ENCODE peak calls at places on chromosomes 2 and 18, in seven cellular contexts. One of them, this sample, is unnamed. For H3K4me1, the result is how much of the 10 kb centered on the place peaks cover.

GRCh38 chr18:39586696-39587095 is 2021.1 kb upstream of the CELF4 start:
- DNase-seq in kidney: no peak
- DNase-seq in left lung: no peak
- DNase-seq in tibial nerve: no peak
- DNase-seq in mucosa of descending colon: no peak
- DNase-seq in pancreas: no peak
- DNase-seq in HCT116: no peak
- DNase-seq in this sample: no peak

GRCh38 chr2:144666032-144666431 is 146.1 kb upstream of the ZEB2 start:
- DNase-seq in left lung: no peak
- DNase-seq in tibial nerve: no peak
- DNase-seq in kidney: no peak
- DNase-seq in mucosa of descending colon: no peak
- DNase-seq in HCT116: no peak
- DNase-seq in pancreas: no peak
- DNase-seq in this sample: no peak

GRCh38 chr2:158723311-158723838 is 71.7 kb upstream of the DAPL1 start:
- DNase-seq in tibial nerve: no peak
- DNase-seq in mucosa of descending colon: no peak
- DNase-seq in pancreas: no peak
- DNase-seq in HCT116: no peak
- DNase-seq in kidney: no peak
- DNase-seq in left lung: no peak
- DNase-seq in this sample: no peak

GRCh38 chr2:95021015-95021399 is 4.5 kb upstream of the MAL start:
- DNase-seq in tibial nerve: no peak
- DNase-seq in HCT116: no peak
- DNase-seq in kidney: no peak
- DNase-seq in left lung: no peak
- DNase-seq in mucosa of descending colon: peak
- DNase-seq in pancreas: no peak
- DNase-seq in this sample: no peak

GRCh38 chr18:78871631-78872030 is 108.0 kb upstream of the SALL3 start:
- DNase-seq in mucosa of descending colon: no peak
- DNase-seq in pancreas: no peak
- DNase-seq in kidney: no peak
- DNase-seq in left lung: no peak
- DNase-seq in HCT116: no peak
- DNase-seq in tibial nerve: peak
- DNase-seq in this sample: no peak

GRCh38 chr2:45862843-45863242 is 211.4 kb downstream of the PRKCE start:
- DNase-seq in left lung: no peak
- DNase-seq in tibial nerve: no peak
- DNase-seq in mucosa of descending colon: no peak
- DNase-seq in pancreas: no peak
- DNase-seq in kidney: no peak
- DNase-seq in HCT116: no peak
- DNase-seq in this sample: no peak

GRCh38 chr2:161273038-161273760 is 35.0 kb upstream of the PSMD14 start:
- DNase-seq in mucosa of descending colon: no peak
- DNase-seq in kidney: no peak
- DNase-seq in tibial nerve: peak
- DNase-seq in pancreas: no peak
- DNase-seq in HCT116: peak
- DNase-seq in left lung: no peak
- DNase-seq in this sample: no peak

GRCh38 chr2:75790121-75790520 is 79.4 kb upstream of the GCFC2 start:
- DNase-seq in kidney: no peak
- DNase-seq in left lung: no peak
- DNase-seq in tibial nerve: no peak
- DNase-seq in HCT116: no peak
- DNase-seq in pancreas: no peak
- DNase-seq in mucosa of descending colon: no peak
- DNase-seq in this sample: no peak

GRCh38 chr2:174673876-174674275 is 76.3 kb upstream of the WIPF1 start:
- DNase-seq in kidney: no peak
- DNase-seq in pancreas: no peak
- DNase-seq in left lung: no peak
- DNase-seq in HCT116: no peak
- DNase-seq in tibial nerve: no peak
- DNase-seq in mucosa of descending colon: no peak
- DNase-seq in this sample: no peak

GRCh38 chr2:239720411-239721365 is 304.5 kb downstream of the NDUFA10 start:
- DNase-seq in kidney: no peak
- DNase-seq in pancreas: no peak
- DNase-seq in mucosa of descending colon: peak
- DNase-seq in tibial nerve: no peak
- DNase-seq in HCT116: no peak
- DNase-seq in left lung: no peak
- DNase-seq in this sample: no peak

GRCh38 chr18:59065684-59066083 is 74.0 kb upstream of the SEC11C start:
- DNase-seq in left lung: no peak
- DNase-seq in kidney: no peak
- DNase-seq in tibial nerve: no peak
- DNase-seq in pancreas: no peak
- DNase-seq in mucosa of descending colon: no peak
- DNase-seq in HCT116: no peak
- DNase-seq in this sample: no peak

GRCh38 chr18:55513199-55513598 is 74.8 kb downstream of the TCF4 start:
- DNase-seq in pancreas: no peak
- DNase-seq in tibial nerve: no peak
- DNase-seq in left lung: no peak
- DNase-seq in kidney: no peak
- DNase-seq in HCT116: no peak
- DNase-seq in mucosa of descending colon: no peak
- DNase-seq in this sample: no peak

GRCh38 chr2:182668671-182669070 is 47.4 kb upstream of the DNAJC10 start:
- DNase-seq in pancreas: peak
- DNase-seq in left lung: no peak
- DNase-seq in kidney: no peak
- DNase-seq in tibial nerve: no peak
- DNase-seq in mucosa of descending colon: no peak
- DNase-seq in HCT116: no peak
- DNase-seq in this sample: peak

GRCh38 chr2:12852135-12852534 is 135.4 kb downstream of the TRIB2 start:
- DNase-seq in pancreas: no peak
- DNase-seq in HCT116: no peak
- DNase-seq in left lung: no peak
- DNase-seq in kidney: no peak
- DNase-seq in tibial nerve: no peak
- DNase-seq in mucosa of descending colon: no peak
- DNase-seq in this sample: no peak

GRCh38 chr2:236505071-236505470 is 64.6 kb upstream of the ACKR3 start:
- DNase-seq in pancreas: no peak
- DNase-seq in HCT116: no peak
- DNase-seq in left lung: no peak
- DNase-seq in mucosa of descending colon: no peak
- DNase-seq in kidney: no peak
- DNase-seq in tibial nerve: no peak
- DNase-seq in this sample: no peak

GRCh38 chr2:140650825-140651224 is 1480.0 kb downstream of the LRP1B start:
- DNase-seq in left lung: no peak
- DNase-seq in mucosa of descending colon: no peak
- DNase-seq in HCT116: no peak
- DNase-seq in pancreas: no peak
- DNase-seq in tibial nerve: no peak
- DNase-seq in kidney: no peak
- DNase-seq in this sample: no peak

DNA sequence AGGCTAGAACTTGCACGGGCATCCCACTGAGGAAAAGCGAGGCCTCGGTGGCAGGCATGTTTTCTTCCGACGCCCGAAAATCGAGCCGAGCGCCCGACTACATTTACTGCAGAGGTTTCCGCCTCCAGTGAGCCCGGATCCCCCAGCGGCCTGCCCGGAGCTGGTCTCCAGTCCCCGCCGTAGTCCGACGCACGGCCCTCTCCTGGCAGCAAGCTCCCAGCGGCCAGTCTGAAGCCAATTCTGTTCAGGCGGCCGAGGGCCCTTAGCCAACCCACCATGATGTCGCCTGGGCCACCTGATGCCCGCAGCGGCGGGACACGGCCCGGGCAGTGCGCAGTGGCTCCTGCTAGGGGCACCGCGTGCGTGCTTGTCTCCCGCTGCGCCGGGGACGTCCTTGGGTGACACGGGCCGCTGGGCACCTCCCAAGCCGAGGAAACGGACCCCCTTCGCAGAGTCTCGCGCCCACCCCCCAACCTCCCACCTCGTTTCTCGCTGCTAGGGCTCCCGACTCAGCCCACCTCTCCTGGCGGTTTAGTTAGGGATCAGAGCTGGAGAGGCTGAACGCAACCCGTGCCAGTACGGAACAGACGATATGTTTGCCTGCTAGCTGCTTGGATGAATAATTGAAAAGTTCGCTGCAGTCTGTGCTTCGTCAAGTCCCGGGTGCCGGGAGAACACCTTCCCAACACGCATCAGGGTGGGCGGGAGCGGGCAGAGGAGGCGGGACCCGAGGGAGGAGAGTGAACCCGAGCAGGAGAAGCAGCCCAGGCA is 5.3 kb downstream of the ONECUT2 start:
- DNase-seq in tibial nerve: no peak
- DNase-seq in left lung: peak
- DNase-seq in mucosa of descending colon: no peak
- DNase-seq in HCT116: no peak
- DNase-seq in kidney: peak
- DNase-seq in pancreas: no peak
- DNase-seq in this sample: no peak
- H3K4me3 ChIP-seq in tibial nerve: no peak
- H3K4me3 ChIP-seq in left lung: no peak
- H3K4me3 ChIP-seq in mucosa of descending colon: no peak
- H3K4me3 ChIP-seq in HCT116: no peak
- H3K4me3 ChIP-seq in kidney: no peak
- H3K4me3 ChIP-seq in pancreas: no peak
- H3K4me3 ChIP-seq in this sample: no peak

DNA sequence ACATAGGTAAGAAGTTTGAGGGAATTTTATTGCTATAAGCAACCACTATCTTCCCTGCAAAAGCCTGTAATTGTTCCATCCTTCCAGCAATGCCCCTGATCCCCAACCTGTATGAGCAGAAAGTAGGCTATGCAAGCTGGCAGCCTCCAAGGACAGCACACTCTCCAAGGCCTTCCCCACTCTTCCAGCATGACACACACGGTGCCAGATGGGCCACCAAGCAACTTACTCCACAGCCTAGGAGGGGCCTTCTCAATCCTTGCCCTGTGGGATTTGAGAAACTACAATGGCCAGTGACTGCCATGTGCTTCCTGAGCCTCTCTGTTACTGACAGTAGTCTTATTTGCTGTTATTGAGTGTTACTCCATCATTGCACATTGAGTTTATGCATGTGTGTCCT is 137.5 kb downstream of the ACTR3 start:
- DNase-seq in left lung: no peak
- DNase-seq in mucosa of descending colon: no peak
- DNase-seq in tibial nerve: no peak
- DNase-seq in HCT116: no peak
- DNase-seq in kidney: no peak
- DNase-seq in pancreas: no peak
- DNase-seq in this sample: no peak
- TF ChIP-seq CTCF in left lung: no peak
- TF ChIP-seq CTCF in mucosa of descending colon: no peak
- TF ChIP-seq CTCF in tibial nerve: no peak
- TF ChIP-seq CTCF in HCT116: no peak
- TF ChIP-seq CTCF in kidney: no peak
- TF ChIP-seq CTCF in pancreas: no peak
- TF ChIP-seq CTCF in this sample: no peak

GRCh38 chr2:167480232-167480985 is 592.1 kb downstream of the XIRP2 start:
- DNase-seq in tibial nerve: no peak
- DNase-seq in pancreas: no peak
- DNase-seq in HCT116: no peak
- DNase-seq in mucosa of descending colon: no peak
- DNase-seq in kidney: no peak
- DNase-seq in left lung: no peak
- DNase-seq in this sample: no peak
- H3K4me1 ChIP-seq in tibial nerve: under half
- H3K4me1 ChIP-seq in pancreas: under half
- H3K4me1 ChIP-seq in HCT116: under half
- H3K4me1 ChIP-seq in mucosa of descending colon: under half
- H3K4me1 ChIP-seq in kidney: under half
- H3K4me1 ChIP-seq in left lung: under half
- H3K4me1 ChIP-seq in this sample: under half

GRCh38 chr2:66581461-66582363 is 146.8 kb downstream of the MEIS1 start:
- DNase-seq in HCT116: no peak
- DNase-seq in left lung: peak
- DNase-seq in pancreas: peak
- DNase-seq in tibial nerve: no peak
- DNase-seq in mucosa of descending colon: no peak
- DNase-seq in kidney: peak
- DNase-seq in this sample: no peak

GRCh38 chr2:66582364-66582974 is 147.5 kb downstream of the MEIS1 start:
- DNase-seq in kidney: no peak
- DNase-seq in tibial nerve: no peak
- DNase-seq in pancreas: no peak
- DNase-seq in mucosa of descending colon: no peak
- DNase-seq in HCT116: no peak
- DNase-seq in left lung: no peak
- DNase-seq in this sample: no peak

GRCh38 chr2:66578853-66579158 is 143.9 kb downstream of the MEIS1 start:
- DNase-seq in kidney: no peak
- DNase-seq in HCT116: no peak
- DNase-seq in mucosa of descending colon: no peak
- DNase-seq in tibial nerve: no peak
- DNase-seq in left lung: no peak
- DNase-seq in pancreas: no peak
- DNase-seq in this sample: no peak

GRCh38 chr2:66579494-66579893 is 144.6 kb downstream of the MEIS1 start:
- DNase-seq in kidney: no peak
- DNase-seq in pancreas: no peak
- DNase-seq in left lung: no peak
- DNase-seq in HCT116: no peak
- DNase-seq in tibial nerve: no peak
- DNase-seq in mucosa of descending colon: no peak
- DNase-seq in this sample: no peak

DNA sequence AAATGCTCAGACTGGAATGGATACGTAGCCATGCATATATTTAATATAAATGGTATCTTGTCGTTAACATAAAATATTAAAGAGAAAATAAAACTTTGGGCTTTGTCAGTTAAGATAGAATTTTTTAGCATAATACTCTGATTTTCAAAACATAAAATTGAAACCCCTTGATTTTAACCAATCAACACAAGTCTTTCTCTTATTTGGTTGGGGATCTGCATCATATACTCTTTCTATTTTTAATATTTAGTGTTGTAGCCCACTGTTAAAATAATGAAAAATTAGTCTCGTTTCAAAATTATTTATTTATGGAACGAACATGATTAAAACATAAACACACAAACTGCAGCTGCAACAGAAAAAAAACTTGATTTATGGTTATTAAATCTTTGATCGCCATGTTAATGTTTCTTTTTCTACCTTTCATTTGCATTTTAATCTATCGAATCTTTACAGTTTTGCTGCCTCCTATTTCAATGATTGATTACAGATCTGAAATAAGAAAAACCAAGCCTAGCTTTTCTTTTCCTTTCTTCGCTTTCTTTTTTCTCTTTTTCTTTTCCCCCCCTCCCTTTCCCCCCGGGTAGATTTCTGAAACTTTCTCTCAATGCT is 145.5 kb downstream of the MEIS1 start:
- DNase-seq in kidney: no peak
- DNase-seq in left lung: no peak
- DNase-seq in HCT116: no peak
- DNase-seq in pancreas: no peak
- DNase-seq in tibial nerve: no peak
- DNase-seq in mucosa of descending colon: no peak
- DNase-seq in this sample: no peak
- H3K4me3 ChIP-seq in kidney: peak
- H3K4me3 ChIP-seq in left lung: peak
- H3K4me3 ChIP-seq in HCT116: no peak
- H3K4me3 ChIP-seq in pancreas: peak
- H3K4me3 ChIP-seq in tibial nerve: no peak
- H3K4me3 ChIP-seq in mucosa of descending colon: no peak
- H3K4me3 ChIP-seq in this sample: no peak

GRCh38 chr2:67075530-67076253 is 321.4 kb upstream of the ETAA1 start:
- DNase-seq in left lung: no peak
- DNase-seq in pancreas: no peak
- DNase-seq in tibial nerve: no peak
- DNase-seq in kidney: no peak
- DNase-seq in HCT116: no peak
- DNase-seq in mucosa of descending colon: no peak
- DNase-seq in this sample: no peak
- TF ChIP-seq CTCF in left lung: no peak
- TF ChIP-seq CTCF in pancreas: no peak
- TF ChIP-seq CTCF in tibial nerve: no peak
- TF ChIP-seq CTCF in kidney: no peak
- TF ChIP-seq CTCF in HCT116: no peak
- TF ChIP-seq CTCF in mucosa of descending colon: no peak
- TF ChIP-seq CTCF in this sample: no peak